ENCODE peak calls at places on chromosomes 7 and 10, in eight cellular contexts. Y, H, Q, J, Z, R, C and B are unnamed samples.
A peak's percentile ranks its signal among the peaks of the same experiment; 100 is the strongest.

GRCh38 chr7:121107923-121108498 is 119.5 kb downstream of the CPED1 start:
- DNase-seq in Y (no peak), H (no peak), Q (peak; percentile 83), J (peak; percentile 48), Z (peak; percentile 26), R (no peak), C (no peak), B (peak; percentile 50)

GRCh38 chr10:78025685-78026364 is 3.5 kb downstream of the POLR3A start:
- DNase-seq in Y (no peak), H (no peak), Q (no peak), J (peak; percentile 89), Z (no peak), R (no peak), C (no peak), B (peak; percentile 77)

GRCh38 chr7:32161708-32162107 is 91.5 kb upstream of the PDE1C start:
- DNase-seq in Y (no peak), H (no peak), Q (peak; percentile 90), J (peak; percentile 42), Z (no peak), R (no peak), C (no peak), B (peak; percentile 42)

GRCh38 chr10:47383254-47384147 is 592 bp downstream of the ZNF488 start:
- DNase-seq in Y (no peak), H (no peak), Q (no peak), J (peak; percentile 20), Z (no peak), R (no peak), C (no peak), B (no peak)

GRCh38 chr10:72846225-72846624 is 47.3 kb upstream of the OIT3 start:
- DNase-seq in Y (no peak), H (no peak), Q (peak; percentile 58), J (peak; percentile 94), Z (no peak), R (no peak), C (no peak), B (peak; percentile 95)

GRCh38 chr7:55512635-55513034 is 59.7 kb downstream of the VOPP1 start:
- DNase-seq in Y (no peak), H (no peak), Q (no peak), J (no peak), Z (no peak), R (no peak), C (no peak), B (no peak)

GRCh38 chr7:107902381-107902780 is 11.4 kb downstream of the DLD start:
- DNase-seq in Y (no peak), H (no peak), Q (peak; percentile 31), J (no peak), Z (no peak), R (no peak), C (no peak), B (no peak)

GRCh38 chr10:114970515-114970914 is 32.5 kb downstream of the TRUB1 start:
- DNase-seq in Y (no peak), H (no peak), Q (no peak), J (no peak), Z (no peak), R (no peak), C (peak; percentile 35), B (no peak)

GRCh38 chr7:94301024-94301588 is 93.6 kb upstream of the COL1A2 start:
- DNase-seq in Y (peak; percentile 38), H (no peak), Q (peak; percentile 97), J (peak; percentile 86), Z (no peak), R (peak; percentile 74), C (peak; percentile 85), B (peak; percentile 88)

GRCh38 chr7:138546064-138546619 is 86.1 kb downstream of the TRIM24 start:
- DNase-seq in Y (no peak), H (no peak), Q (peak; percentile 11), J (no peak), Z (no peak), R (no peak), C (no peak), B (no peak)

GRCh38 chr7:784971-785370 is 47.3 kb upstream of the SUN1 start:
- DNase-seq in Y (no peak), H (no peak), Q (no peak), J (no peak), Z (no peak), R (no peak), C (no peak), B (no peak)

GRCh38 chr10:96671207-96671890 is 49.0 kb downstream of the PIK3AP1 start:
- DNase-seq in Y (no peak), H (no peak), Q (no peak), J (no peak), Z (no peak), R (no peak), C (no peak), B (no peak)

GRCh38 chr10:96670786-96671185 is 49.5 kb downstream of the PIK3AP1 start:
- DNase-seq in Y (no peak), H (no peak), Q (no peak), J (no peak), Z (no peak), R (no peak), C (no peak), B (no peak)

GRCh38 chr10:96675846-96676245 is 44.5 kb downstream of the PIK3AP1 start:
- DNase-seq in Y (no peak), H (no peak), Q (no peak), J (no peak), Z (no peak), R (no peak), C (no peak), B (no peak)

GRCh38 chr10:96672491-96673175 is 47.7 kb downstream of the PIK3AP1 start:
- DNase-seq in Y (no peak), H (no peak), Q (no peak), J (no peak), Z (no peak), R (no peak), C (no peak), B (no peak)

GRCh38 chr10:96673318-96674099 is 46.8 kb downstream of the PIK3AP1 start:
- DNase-seq in Y (peak; percentile 77), H (no peak), Q (peak; percentile 28), J (no peak), Z (no peak), R (no peak), C (peak; percentile 44), B (no peak)
- H3K4me1 ChIP-seq in Y (peaks cover 26% of the 10 kb centered on the region), H (no peaks in the 10 kb centered on the region), Q (peaks cover 31% of the 10 kb centered on the region), J (no peaks in the 10 kb centered on the region), Z (peaks cover 21% of the 10 kb centered on the region), R (no peaks in the 10 kb centered on the region), C (peaks cover 16% of the 10 kb centered on the region), B (no peaks in the 10 kb centered on the region)

GRCh38 chr7:91266067-91266930 is 2.1 kb downstream of the FZD1 start:
- DNase-seq in Y (peak; percentile 49), H (no peak), Q (peak; percentile 47), J (no peak), Z (no peak), R (peak; percentile 16), C (peak; percentile 29), B (peak; percentile 28)

GRCh38 chr7:91264083-91264923 is at the start of gene FZD1:
- DNase-seq in Y (peak; percentile 97), H (no peak), Q (peak; percentile 99), J (peak; percentile 96), Z (peak; percentile 7), R (peak; percentile 97), C (peak; percentile 96), B (peak; percentile 99)

GRCh38 chr7:91265693-91266066 is 1.4 kb downstream of the FZD1 start:
- DNase-seq in Y (peak; percentile 57), H (no peak), Q (peak; percentile 18), J (peak; percentile 39), Z (no peak), R (peak; percentile 13), C (no peak), B (peak; percentile 41)

GRCh38 chr7:91263359-91264082 is 712 bp upstream of the FZD1 start:
- DNase-seq in Y (peak; percentile 67), H (no peak), Q (peak; percentile 33), J (no peak), Z (no peak), R (peak; percentile 42), C (peak; percentile 37), B (no peak)

GRCh38 chr7:91264924-91265681 is 870 bp downstream of the FZD1 start:
- DNase-seq in Y (peak; percentile 71), H (no peak), Q (peak; percentile 81), J (peak; percentile 73), Z (no peak), R (peak; percentile 48), C (peak; percentile 54), B (peak; percentile 79)
- H3K27ac ChIP-seq in Y (peak overlapping the region; percentile 95), H (no peak overlapping the region), Q (peak overlapping the region; percentile 89), J (no peak overlapping the region), Z (no peak overlapping the region), R (peak overlapping the region; percentile 80), C (peak overlapping the region; percentile 73), B (peak overlapping the region; percentile 53)

GRCh38 chr10:110480387-110480786 is 17.3 kb upstream of the DUSP5 start:
- DNase-seq in Y (no peak), H (no peak), Q (no peak), J (no peak), Z (no peak), R (no peak), C (no peak), B (no peak)

GRCh38 chr10:110479710-110480109 is 18.0 kb upstream of the DUSP5 start:
- DNase-seq in Y (no peak), H (no peak), Q (no peak), J (no peak), Z (no peak), R (no peak), C (no peak), B (no peak)

GRCh38 chr10:110474017-110474416 is 23.7 kb upstream of the DUSP5 start:
- DNase-seq in Y (no peak), H (no peak), Q (no peak), J (peak; percentile 68), Z (no peak), R (no peak), C (no peak), B (no peak)

GRCh38 chr10:110471566-110472139 is 26.1 kb upstream of the DUSP5 start:
- DNase-seq in Y (no peak), H (no peak), Q (peak; percentile 57), J (no peak), Z (no peak), R (no peak), C (no peak), B (peak; percentile 40)

DNA sequence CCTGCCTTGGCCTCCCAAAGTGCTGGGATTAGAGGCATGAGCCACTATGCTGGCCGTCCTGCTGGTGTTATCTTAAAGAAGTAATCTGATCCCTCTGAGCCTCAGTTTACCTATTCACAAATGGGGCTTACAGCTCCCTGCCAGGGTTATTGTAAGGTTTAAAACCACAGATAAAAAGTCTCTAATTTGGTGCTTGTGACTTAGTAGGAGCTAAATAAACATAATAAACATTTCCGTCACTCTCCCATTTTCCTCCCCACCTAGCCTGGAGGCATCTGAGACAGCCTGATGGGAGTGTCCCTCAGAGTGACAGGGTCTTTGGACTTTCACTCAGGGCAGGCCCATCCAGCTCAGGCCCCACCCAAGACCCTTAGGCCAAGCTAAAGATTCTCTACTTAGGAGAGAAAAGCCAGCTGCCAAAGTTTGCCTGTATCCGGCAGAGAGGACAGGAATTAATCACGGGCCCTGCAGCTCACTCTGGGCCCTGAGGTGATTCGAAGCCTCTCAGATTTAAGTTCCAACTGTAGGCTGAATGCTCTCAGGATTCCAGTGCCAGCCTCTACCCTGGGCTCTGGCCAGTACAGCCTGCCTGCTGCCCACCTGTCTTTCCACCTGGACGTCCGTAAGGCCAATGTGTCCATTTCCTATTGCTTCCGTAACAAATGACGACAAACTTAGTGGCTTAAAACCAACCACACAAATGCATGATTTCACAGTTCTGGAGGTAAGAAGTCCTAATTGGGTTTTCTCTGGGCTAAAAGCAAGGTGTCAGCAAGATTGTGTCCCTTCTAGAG is 21.8 kb upstream of the DUSP5 start:
- DNase-seq in Y (no peak), H (no peak), Q (no peak), J (no peak), Z (no peak), R (no peak), C (no peak), B (no peak)
- H3K4me1 ChIP-seq in Y (no peaks in the 10 kb centered on the region), H (no peaks in the 10 kb centered on the region), Q (no peaks in the 10 kb centered on the region), J (peaks cover 9% of the 10 kb centered on the region), Z (no peaks in the 10 kb centered on the region), R (no peaks in the 10 kb centered on the region), C (no peaks in the 10 kb centered on the region), B (no peaks in the 10 kb centered on the region)

GRCh38 chr10:22765660-22766547 is 51.5 kb upstream of the PIP4K2A start:
- DNase-seq in Y (no peak), H (no peak), Q (no peak), J (no peak), Z (no peak), R (no peak), C (no peak), B (no peak)
- H3K27ac ChIP-seq in Y (no peak overlapping the region), H (no peak overlapping the region), Q (no peak overlapping the region), J (no peak overlapping the region), Z (no peak overlapping the region), R (no peak overlapping the region), C (no peak overlapping the region), B (no peak overlapping the region)